ENCODE peak calls at places on chromosome 21, in six cellular contexts. W is endothelial cell of umbilical vein, M is WERI-Rb-1, P is tibial nerve, Z is neural progenitor cell, X is sigmoid colon. U is an unnamed sample. For H3K27me3, the result is how much of the 10 kb centered on the place peaks cover.

GRCh38 chr21:36841866-36842265 is 124.6 kb downstream of the HLCS start:
- DNase-seq in W (no peak), M (no peak), P (no peak), Z (no peak), X (no peak), U (peak)

GRCh38 chr21:15121655-15122120 is 56.9 kb upstream of the NRIP1 start:
- DNase-seq in W (peak), M (no peak), P (no peak), Z (no peak), X (no peak), U (peak)

GRCh38 chr21:42044871-42045495 is 26.1 kb upstream of the UMODL1 start:
- DNase-seq in W (no peak), M (no peak), P (no peak), Z (no peak), X (peak), U (no peak)

GRCh38 chr21:32886339-32886738 is 114.8 kb upstream of the PAXBP1 start:
- DNase-seq in W (no peak), M (no peak), P (no peak), Z (no peak), X (no peak), U (no peak)

GRCh38 chr21:16770279-16770678 is 742.6 kb upstream of the CXADR start:
- DNase-seq in W (no peak), M (no peak), P (no peak), Z (no peak), X (no peak), U (no peak)

GRCh38 chr21:20023199-20023598 is 975.0 kb upstream of the NCAM2 start:
- DNase-seq in W (no peak), M (no peak), P (no peak), Z (no peak), X (no peak), U (no peak)

GRCh38 chr21:43361493-43362296 is 65.2 kb downstream of the SIK1 start:
- DNase-seq in W (peak), M (peak), P (peak), Z (no peak), X (peak), U (peak)

GRCh38 chr21:29347274-29347681 is 48.6 kb downstream of the BACH1 start:
- DNase-seq in W (no peak), M (peak), P (peak), Z (no peak), X (no peak), U (no peak)

GRCh38 chr21:29187939-29188338 is 57.5 kb downstream of the MAP3K7CL start:
- DNase-seq in W (peak), M (no peak), P (no peak), Z (no peak), X (peak), U (peak)

GRCh38 chr21:44867464-44867863 is 6.0 kb downstream of the PTTG1IP start:
- DNase-seq in W (no peak), M (no peak), P (no peak), Z (no peak), X (no peak), U (no peak)

GRCh38 chr21:31337991-31338891 is 5.8 kb downstream of the TIAM1 start:
- DNase-seq in W (no peak), M (no peak), P (no peak), Z (no peak), X (no peak), U (peak)

GRCh38 chr21:32712043-32712442 is 15.8 kb downstream of the SYNJ1 start:
- DNase-seq in W (no peak), M (no peak), P (no peak), Z (no peak), X (no peak), U (no peak)

GRCh38 chr21:33171584-33172169 is 58.1 kb upstream of the IFNAR2 start:
- DNase-seq in W (no peak), M (peak), P (no peak), Z (peak), X (no peak), U (no peak)

GRCh38 chr21:44297525-44298290 is 2.1 kb upstream of the PFKL start:
- DNase-seq in W (peak), M (peak), P (peak), Z (peak), X (peak), U (peak)

GRCh38 chr21:39300587-39300986 is 12.8 kb downstream of the BRWD1 start:
- DNase-seq in W (no peak), M (no peak), P (no peak), Z (no peak), X (no peak), U (no peak)
- H3K27me3 ChIP-seq in W (under half), M (under half), P (under half), Z (under half), X (under half), U (under half)

DNA sequence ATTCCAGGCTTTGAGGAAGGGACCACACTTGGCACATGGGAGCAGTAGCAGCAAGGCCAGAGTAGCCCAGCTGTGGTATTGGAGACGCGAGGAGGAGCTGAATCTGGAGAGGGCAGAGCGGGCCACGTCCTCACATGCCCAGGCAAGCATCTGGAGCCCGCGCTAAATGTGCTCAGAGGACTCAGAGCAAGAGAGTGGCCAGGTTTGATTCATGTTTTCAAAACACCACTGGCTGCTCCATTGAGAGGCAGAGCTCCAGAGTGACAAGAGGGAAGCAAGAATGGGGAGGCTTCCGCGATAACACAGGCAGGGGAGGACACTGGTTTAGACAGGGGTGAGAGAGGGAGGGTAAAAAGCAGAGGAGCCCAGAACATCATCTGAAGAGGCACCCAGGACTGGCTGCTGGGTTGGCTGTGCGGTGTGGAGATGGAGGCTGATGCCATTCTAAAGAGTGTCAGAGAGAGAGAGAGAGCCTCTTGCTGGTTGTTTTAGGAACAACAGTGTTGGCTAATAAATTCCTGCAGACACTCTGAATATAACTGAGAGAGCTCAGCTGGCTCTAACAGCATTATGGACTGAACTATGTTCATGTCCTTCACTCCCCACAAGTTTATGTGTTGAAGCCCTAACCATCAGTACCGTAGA is 32.3 kb downstream of the RCAN1 start:
- DNase-seq in W (peak), M (no peak), P (no peak), Z (peak), X (no peak), U (peak)
- TF ChIP-seq CTCF in W (peak), M (peak), P (peak), Z (peak), X (peak), U (peak)

GRCh38 chr21:26501622-26502021 is 71.5 kb downstream of the CYYR1 start:
- DNase-seq in W (no peak), M (no peak), P (no peak), Z (no peak), X (no peak), U (no peak)
- H3K4me3 ChIP-seq in W (no peak), M (no peak), P (no peak), Z (no peak), X (no peak), U (no peak)

DNA sequence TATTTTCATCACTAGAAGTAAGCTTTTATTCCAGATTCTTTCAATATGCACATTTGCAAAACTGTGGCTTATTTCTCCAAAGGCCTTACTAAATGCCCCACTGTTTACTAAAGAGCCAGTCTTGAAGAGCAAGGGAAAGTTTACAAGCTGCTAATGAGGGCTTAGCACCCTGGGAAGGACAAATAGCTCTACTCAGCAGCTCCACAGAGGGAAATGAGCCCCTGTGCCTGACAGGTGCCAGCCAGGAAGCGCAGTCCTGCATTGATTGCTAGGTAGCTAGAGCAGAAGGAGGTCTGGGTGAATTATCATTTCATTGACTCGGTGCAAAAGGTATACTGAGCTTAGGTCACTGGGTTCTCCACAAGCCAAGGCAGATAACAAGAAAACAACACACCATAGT is 307.0 kb downstream of the SETD4 start:
- DNase-seq in W (no peak), M (no peak), P (no peak), Z (peak), X (no peak), U (no peak)
- H3K27me3 ChIP-seq in W (under half), M (half or more), P (under half), Z (under half), X (under half), U (under half)

GRCh38 chr21:46635324-46636180 is at the start of gene PRMT2:
- DNase-seq in W (peak), M (peak), P (peak), Z (peak), X (peak), U (peak)
- TF ChIP-seq CTCF in W (no peak), M (no peak), P (peak), Z (no peak), X (no peak), U (no peak)